ENCODE peak calls at places on chromosomes 7 and 10, in six cellular contexts. E is A549; C is nephron progenitor cell; A is endothelial cell; W is activated CD4-positive, alpha-beta T cell treated with anti-CD3 and anti-CD28 coated beads for 24 hours; P is naive thymus-derived CD4-positive, alpha-beta T cell. M is an unnamed sample.

GRCh38 chr7:56256108-56256507 is 139.9 kb upstream of the NUPR2 start:
- DNase-seq in P (no peak), C (no peak), A (no peak), E (no peak), W (no peak), M (no peak)

GRCh38 chr7:120014920-120015465 is 258.0 kb upstream of the KCND2 start:
- DNase-seq in P (no peak), C (no peak), A (no peak), W (no peak), E (no peak), M (no peak)

GRCh38 chr7:73704640-73705550 is 14.6 kb downstream of the STX1A start:
- DNase-seq in W (no peak), A (no peak), C (no peak), P (no peak), E (peak; percentile 99), M (no peak)

GRCh38 chr7:72017756-72018155 is 394.4 kb downstream of the CALN1 start:
- DNase-seq in W (no peak), P (no peak), A (no peak), C (no peak), E (no peak), M (no peak)

GRCh38 chr7:130458256-130458655 is 17.4 kb upstream of the CEP41 start:
- DNase-seq in C (no peak), E (no peak), W (no peak), A (no peak), P (no peak), M (no peak)

GRCh38 chr10:63628526-63629362 is 107.5 kb downstream of the REEP3 start:
- DNase-seq in P (peak; percentile 6), C (peak; percentile 54), E (no peak), A (peak; percentile 34), W (no peak), M (peak; percentile 78)

GRCh38 chr7:156603004-156603403 is 37.6 kb upstream of the RNF32 start:
- DNase-seq in A (no peak), E (no peak), C (no peak), P (no peak), W (no peak), M (no peak)

GRCh38 chr10:80324086-80324485 is 32.5 kb downstream of the DYDC1 start:
- DNase-seq in A (no peak), C (no peak), E (no peak), W (no peak), P (no peak), M (peak; percentile 57)

GRCh38 chr10:6476989-6477388 is 103.1 kb downstream of the PRKCQ start:
- DNase-seq in W (no peak), E (no peak), P (no peak), A (no peak), C (no peak), M (no peak)

GRCh38 chr7:134453526-134453925 is 5.4 kb downstream of the AKR1B1 start:
- DNase-seq in E (no peak), W (no peak), C (no peak), P (no peak), A (no peak), M (no peak)

M was measured in SW480.